ENCODE peak calls at places on chromosomes 7 and 10, in ten cellular contexts. B is tibial nerve, S is cardiac muscle cell, D is fibroblast of mammary gland, K is epithelial cell of esophagus, J is glutamatergic neuron, G is neural crest cell, R is tibial artery, I is GM12865, Z is AG10803. M is an unnamed sample.

GRCh38 chr10:71216751-71217265 is 4.4 kb downstream of the UNC5B start:
- DNase-seq in K (no peak), R (peak), I (no peak), B (no peak), Z (peak), S (no peak), J (no peak), D (peak), G (no peak), M (peak)

GRCh38 chr10:114543456-114543855 is 114.6 kb downstream of the ABLIM1 start:
- DNase-seq in S (no peak), B (no peak), G (no peak), J (no peak), K (no peak), Z (no peak), D (no peak), I (no peak), R (no peak), M (no peak)

GRCh38 chr10:102802920-102803534 is 34.2 kb downstream of the CYP17A1 start:
- DNase-seq in K (peak), I (peak), J (no peak), R (peak), B (no peak), Z (peak), G (no peak), S (no peak), D (peak), M (no peak)

GRCh38 chr7:113197274-113197673 is 78.9 kb upstream of the SMIM30 start:
- DNase-seq in D (peak), G (no peak), Z (peak), J (no peak), K (peak), B (no peak), I (no peak), S (no peak), R (no peak), M (no peak)

GRCh38 chr7:130356760-130357611 is 12.4 kb downstream of the CPA5 start:
- DNase-seq in G (no peak), B (peak), Z (peak), S (no peak), R (peak), J (no peak), I (peak), K (peak), D (peak), M (no peak)

GRCh38 chr7:27804139-27804538 is 64.2 kb downstream of the TAX1BP1 start:
- DNase-seq in I (no peak), R (no peak), Z (peak), B (no peak), K (no peak), D (peak), G (no peak), J (no peak), S (no peak), M (no peak)

GRCh38 chr7:90625051-90625450 is 28.9 kb downstream of the CDK14 start:
- DNase-seq in K (peak), Z (no peak), D (peak), I (no peak), B (no peak), R (no peak), J (no peak), G (no peak), S (no peak), M (no peak)

GRCh38 chr7:13627455-13627854 is 362.0 kb downstream of the ETV1 start:
- DNase-seq in B (no peak), S (no peak), Z (no peak), D (no peak), R (no peak), K (peak), I (no peak), J (no peak), G (no peak), M (no peak)

GRCh38 chr7:103381280-103382061 is 34.0 kb downstream of the PSMC2 start:
- DNase-seq in B (no peak), S (no peak), Z (no peak), K (no peak), J (no peak), R (no peak), I (no peak), D (no peak), G (no peak), M (no peak)

GRCh38 chr7:40057292-40057691 is 77.1 kb downstream of the MPLKIP start:
- DNase-seq in B (no peak), S (peak), I (no peak), J (no peak), Z (peak), R (no peak), D (peak), G (no peak), K (peak), M (no peak)

GRCh38 chr7:157574120-157574519 is 237.3 kb downstream of the DNAJB6 start:
- DNase-seq in D (no peak), S (no peak), B (no peak), G (no peak), I (no peak), J (no peak), R (no peak), K (no peak), Z (no peak), M (no peak)

GRCh38 chr7:128830231-128831177 is at the start of gene FLNC:
- DNase-seq in K (peak), B (no peak), I (no peak), J (peak), D (peak), Z (peak), G (peak), R (peak), S (peak), M (peak)

GRCh38 chr10:3763035-3763456 is 22.0 kb downstream of the KLF6 start:
- DNase-seq in Z (peak), I (no peak), J (no peak), B (no peak), K (peak), D (peak), S (no peak), G (no peak), R (no peak), M (no peak)

GRCh38 chr7:3138992-3139391 is 95.3 kb upstream of the CARD11 start:
- DNase-seq in B (peak), D (peak), I (no peak), G (no peak), Z (no peak), S (no peak), J (no peak), K (no peak), R (no peak), M (no peak)

GRCh38 chr10:109922976-109923921 is at the start of gene XPNPEP1:
- DNase-seq in I (peak), S (peak), R (peak), J (peak), B (peak), K (peak), D (peak), Z (peak), G (peak), M (peak)

GRCh38 chr7:134789967-134790685 is 10.7 kb downstream of the CALD1 start:
- DNase-seq in K (no peak), R (no peak), J (no peak), D (peak), I (peak), S (peak), Z (peak), G (no peak), B (peak), M (no peak)

GRCh38 chr10:75926763-75927162 is 495.3 kb downstream of the LRMDA start:
- DNase-seq in Z (no peak), J (no peak), K (no peak), G (no peak), R (no peak), I (no peak), S (peak), D (no peak), B (no peak), M (no peak)

GRCh38 chr10:13924020-13924725 is 337.4 kb downstream of the PRPF18 start:
- DNase-seq in G (no peak), K (peak), D (peak), R (no peak), Z (peak), B (no peak), S (no peak), I (no peak), J (no peak), M (no peak)

GRCh38 chr7:127789031-127789430 is 137.0 kb downstream of the SND1 start:
- DNase-seq in D (no peak), J (no peak), Z (no peak), R (no peak), K (no peak), S (no peak), I (no peak), G (no peak), B (no peak), M (no peak)

GRCh38 chr10:102117391-102118159 is 2.6 kb downstream of the LDB1 start:
- DNase-seq in I (peak), K (peak), G (peak), B (peak), Z (peak), J (peak), D (peak), S (peak), R (peak), M (peak)

GRCh38 chr7:149823191-149823630 is 15.0 kb upstream of the ZNF862 start:
- DNase-seq in J (no peak), I (no peak), B (no peak), G (no peak), K (no peak), Z (no peak), S (no peak), D (no peak), R (no peak), M (no peak)

GRCh38 chr7:135942614-135943013 is 34.5 kb downstream of the MTPN start:
- DNase-seq in D (no peak), K (no peak), Z (no peak), S (no peak), B (no peak), J (no peak), R (no peak), I (peak), G (no peak), M (no peak)

GRCh38 chr7:31096198-31096881 is 44.2 kb downstream of the ADCYAP1R1 start:
- DNase-seq in I (no peak), S (no peak), K (no peak), R (peak), Z (no peak), J (no peak), D (no peak), B (no peak), G (no peak), M (peak)

GRCh38 chr7:151273646-151274375 is 25.3 kb upstream of the SMARCD3 start:
- DNase-seq in K (no peak), G (no peak), S (no peak), R (no peak), J (no peak), B (no peak), Z (no peak), D (no peak), I (no peak), M (no peak)

GRCh38 chr10:16381083-16381482 is 55.7 kb upstream of the PTER start:
- DNase-seq in S (no peak), G (no peak), Z (no peak), J (no peak), K (peak), R (no peak), D (peak), I (peak), B (no peak), M (no peak)

GRCh38 chr10:117684673-117685211 is 142.2 kb downstream of the EMX2 start:
- DNase-seq in R (peak), B (no peak), G (no peak), J (peak), S (no peak), D (peak), I (peak), Z (peak), K (peak), M (peak)

GRCh38 chr10:85284778-85285397 is 956.5 kb downstream of the CCSER2 start:
- DNase-seq in G (no peak), Z (no peak), D (no peak), B (no peak), I (no peak), S (no peak), K (no peak), R (no peak), J (no peak), M (no peak)

GRCh38 chr10:104622598-104623209 is 18.4 kb upstream of the SORCS3 start:
- DNase-seq in J (peak), R (no peak), D (peak), I (peak), K (peak), S (peak), G (no peak), B (no peak), Z (no peak), M (no peak)

GRCh38 chr10:128087146-128087883 is 38.9 kb downstream of the MKI67 start:
- DNase-seq in I (no peak), Z (peak), D (no peak), B (no peak), G (no peak), J (no peak), S (no peak), R (no peak), K (peak), M (no peak)
- TF ChIP-seq CTCF in I (no peak), Z (no peak), D (no peak), B (no peak), G (no peak), J (no peak), S (no peak), R (no peak), K (no peak), M (no peak)

GRCh38 chr7:101128040-101128834 is 1.3 kb downstream of the SERPINE1 start:
- DNase-seq in I (no peak), S (no peak), Z (no peak), J (no peak), B (no peak), R (no peak), G (no peak), K (peak), D (no peak), M (no peak)

GRCh38 chr7:101127460-101128039 is 646 bp downstream of the SERPINE1 start:
- DNase-seq in S (no peak), I (no peak), D (no peak), B (no peak), J (no peak), G (no peak), Z (no peak), K (no peak), R (no peak), M (no peak)

GRCh38 chr7:101125989-101126650 is 784 bp upstream of the SERPINE1 start:
- DNase-seq in I (peak), J (no peak), G (no peak), D (peak), Z (peak), S (no peak), R (peak), B (peak), K (peak), M (no peak)

GRCh38 chr7:101124376-101125056 is 2.4 kb upstream of the SERPINE1 start:
- DNase-seq in Z (peak), G (no peak), D (peak), I (no peak), R (no peak), S (no peak), K (peak), B (no peak), J (no peak), M (no peak)

GRCh38 chr7:101126651-101127459 is at the start of gene SERPINE1:
- DNase-seq in Z (peak), D (peak), R (peak), I (peak), J (no peak), K (peak), S (peak), B (peak), G (peak), M (peak)
- TF ChIP-seq CTCF in Z (peak), D (peak), R (no peak), I (peak), J (peak), K (peak), S (peak), B (peak), G (peak), M (peak)

DNA sequence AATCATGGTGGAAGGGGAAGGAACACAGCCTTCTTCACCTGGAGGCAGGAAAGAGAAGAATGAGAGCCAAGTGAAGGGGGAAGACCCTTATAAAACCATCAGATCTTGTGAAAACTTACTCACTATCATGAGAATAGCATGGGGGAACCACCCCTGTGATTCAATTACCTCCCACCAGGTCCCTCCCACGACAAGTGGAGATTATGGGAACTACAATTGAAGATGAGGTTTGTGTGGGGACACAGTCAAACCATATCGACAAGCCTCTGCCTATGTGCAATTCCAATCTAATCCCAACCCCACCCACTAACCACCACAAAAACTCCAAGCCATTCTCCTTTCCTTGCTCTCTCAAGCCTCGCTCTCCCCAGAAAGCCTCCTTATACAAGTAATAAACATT is 69.2 kb downstream of the TAC1 start:
- DNase-seq in K (no peak), G (no peak), J (no peak), D (no peak), I (no peak), Z (no peak), R (no peak), S (no peak), B (no peak), M (no peak)
- TF ChIP-seq CTCF in K (no peak), G (no peak), J (no peak), D (no peak), I (no peak), Z (no peak), R (no peak), S (no peak), B (no peak), M (no peak)

DNA sequence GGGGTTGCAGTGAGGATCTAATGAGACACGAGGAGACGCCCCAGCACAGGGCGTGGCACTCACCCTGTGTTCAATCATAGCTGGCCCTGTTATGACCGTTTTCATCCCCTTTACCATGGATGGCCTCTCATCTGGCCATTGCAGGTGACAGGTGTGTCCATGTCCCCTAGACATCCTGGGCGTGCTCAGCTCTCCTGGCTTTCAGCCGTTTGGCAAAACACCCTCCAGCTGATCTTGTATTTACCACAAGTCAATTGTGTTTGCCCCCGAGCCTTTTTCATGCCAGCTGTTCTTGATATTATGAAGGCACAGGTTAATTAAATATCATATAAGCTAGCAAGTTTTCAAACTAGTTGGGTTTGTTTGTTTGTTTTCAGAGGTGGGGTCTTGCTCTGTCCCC is 97.1 kb downstream of the CHST15 start:
- DNase-seq in S (no peak), I (no peak), J (no peak), D (no peak), G (no peak), B (no peak), Z (no peak), R (peak), K (peak), M (no peak)
- TF ChIP-seq CTCF in S (no peak), I (no peak), J (no peak), D (no peak), G (no peak), B (no peak), Z (no peak), R (no peak), K (no peak), M (no peak)

GRCh38 chr10:22984066-22984465 is 56.2 kb downstream of the ARMC3 start:
- DNase-seq in Z (peak), D (peak), K (no peak), S (no peak), I (no peak), R (no peak), G (no peak), B (no peak), J (no peak), M (no peak)

GRCh38 chr10:22990443-22990842 is 62.6 kb downstream of the ARMC3 start:
- DNase-seq in R (no peak), G (no peak), Z (no peak), D (no peak), J (no peak), K (no peak), I (no peak), S (no peak), B (no peak), M (no peak)

GRCh38 chr10:22988581-22989360 is 60.9 kb downstream of the ARMC3 start:
- DNase-seq in S (peak), K (peak), B (peak), R (peak), I (peak), G (peak), D (peak), Z (peak), J (peak), M (peak)

GRCh38 chr10:22992075-22992474 is 64.2 kb downstream of the ARMC3 start:
- DNase-seq in S (no peak), B (no peak), J (no peak), Z (no peak), G (no peak), R (no peak), D (no peak), K (no peak), I (peak), M (no peak)

DNA sequence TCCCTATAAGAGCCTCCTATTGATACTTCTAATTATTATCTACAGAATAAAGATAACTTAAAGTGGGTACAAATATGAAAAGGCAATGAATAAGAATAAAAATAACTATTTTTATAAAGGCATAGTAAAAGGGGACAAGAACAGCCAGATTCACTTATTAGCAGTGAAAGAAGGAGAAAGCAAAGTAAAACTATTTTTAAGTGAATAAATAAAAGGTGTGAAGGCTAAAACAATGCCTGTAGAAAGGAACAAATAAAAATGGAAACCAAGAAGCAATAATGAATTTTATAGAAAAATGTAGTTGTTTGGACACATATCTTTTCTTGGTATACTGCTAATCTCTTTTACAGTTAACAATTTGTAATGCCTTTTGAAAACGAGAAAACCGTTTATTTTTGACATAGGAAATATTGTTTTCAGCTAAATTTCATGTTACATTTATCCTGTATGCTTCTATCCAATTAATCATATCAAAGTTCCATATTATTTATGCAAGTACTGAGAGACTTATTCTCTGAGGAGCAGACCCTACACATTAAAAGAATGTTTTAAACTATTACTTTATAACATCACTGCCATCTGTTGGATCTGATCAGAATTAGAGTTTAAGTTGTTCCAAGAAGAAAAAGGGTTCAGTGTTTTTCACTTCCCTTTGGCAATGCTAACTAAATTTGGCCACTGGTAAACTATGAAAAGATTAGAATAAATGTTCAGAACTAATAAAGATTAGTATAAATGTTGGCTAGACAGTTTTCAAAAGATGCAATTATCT is 59.1 kb downstream of the ARMC3 start:
- DNase-seq in J (no peak), R (no peak), B (no peak), S (no peak), D (peak), G (no peak), I (peak), K (peak), Z (peak), M (no peak)
- TF ChIP-seq CTCF in J (no peak), R (peak), B (no peak), S (peak), D (peak), G (peak), I (peak), K (peak), Z (peak), M (peak)

GRCh38 chr10:127252818-127253217 is 56.4 kb upstream of the INSYN2A start:
- DNase-seq in G (no peak), I (no peak), D (no peak), S (no peak), K (no peak), J (no peak), R (no peak), B (no peak), Z (no peak), M (no peak)
- TF ChIP-seq CTCF in G (no peak), I (no peak), D (no peak), S (no peak), K (no peak), J (no peak), R (no peak), B (no peak), Z (no peak), M (no peak)

M was measured in mesothelial cell of epicardium.